ENCODE peak calls at places on chromosomes 16 and 17, in ten cellular contexts. E is neural progenitor cell; N is PC-3; U is naive thymus-derived CD4-positive, alpha-beta T cell; I is body of pancreas; A is cardiac muscle cell; Y is pancreas; O is heart right ventricle; G is CD8-positive, alpha-beta T cell; K is mesenchymal stem cell. H is an unnamed sample. For H3K4me1, the result is how much of the 10 kb centered on the place peaks cover.

GRCh38 chr17:64385187-64386083 is 5.2 kb downstream of the PECAM1 start:
- DNase-seq in N (peak), K (peak), O (peak), Y (no peak), I (peak), G (peak), A (no peak), U (no peak), E (no peak), H (peak)

GRCh38 chr17:33012522-33013033 is 20.9 kb downstream of the SPACA3 start:
- DNase-seq in K (peak), N (peak), E (no peak), A (no peak), O (no peak), Y (no peak), G (no peak), U (no peak), I (no peak), H (no peak)

GRCh38 chr17:36885161-36885735 is 52.0 kb upstream of the LHX1 start:
- DNase-seq in E (no peak), K (no peak), N (no peak), A (no peak), Y (no peak), G (no peak), I (no peak), O (no peak), U (no peak), H (no peak)

GRCh38 chr16:78821335-78821734 is 721.9 kb downstream of the WWOX start:
- DNase-seq in G (no peak), E (no peak), O (no peak), I (no peak), U (no peak), Y (no peak), N (no peak), K (no peak), A (no peak), H (no peak)

GRCh38 chr17:3594056-3594810 is 15.0 kb downstream of the TRPV1 start:
- DNase-seq in K (peak), A (peak), G (no peak), U (no peak), N (peak), I (no peak), E (no peak), Y (no peak), O (peak), H (no peak)

GRCh38 chr16:70769131-70769530 is 31.8 kb downstream of the VAC14 start:
- DNase-seq in I (no peak), G (no peak), N (no peak), E (no peak), Y (no peak), O (no peak), U (no peak), A (no peak), K (no peak), H (no peak)

GRCh38 chr17:66677201-66677981 is 157.5 kb upstream of the CACNG5 start:
- DNase-seq in U (no peak), O (no peak), N (peak), K (peak), G (no peak), Y (no peak), E (no peak), I (no peak), A (no peak), H (no peak)

GRCh38 chr16:87964049-87964448 is 12.8 kb downstream of the BANP start:
- DNase-seq in U (no peak), G (no peak), E (no peak), O (no peak), K (no peak), Y (no peak), A (no peak), N (no peak), I (no peak), H (no peak)

GRCh38 chr16:66476328-66477027 is 49.4 kb downstream of the BEAN1 start:
- DNase-seq in O (no peak), N (no peak), E (no peak), A (no peak), G (peak), Y (no peak), K (peak), I (no peak), U (peak), H (peak)

GRCh38 chr16:67329901-67330300 is 3.3 kb downstream of the LRRC36 start:
- DNase-seq in Y (no peak), O (no peak), G (no peak), E (no peak), I (no peak), U (no peak), N (peak), K (no peak), A (no peak), H (no peak)

GRCh38 chr16:81405702-81406113 is 38.9 kb upstream of the CMIP start:
- DNase-seq in O (no peak), N (peak), A (no peak), Y (no peak), K (peak), G (no peak), I (peak), U (no peak), E (no peak), H (peak)

GRCh38 chr16:81403208-81403600 is 41.4 kb upstream of the CMIP start:
- DNase-seq in Y (no peak), I (no peak), O (no peak), G (no peak), N (no peak), U (no peak), E (no peak), K (no peak), A (no peak), H (no peak)

GRCh38 chr16:81401035-81401950 is 43.3 kb upstream of the CMIP start:
- DNase-seq in O (no peak), G (no peak), U (no peak), K (peak), Y (no peak), I (peak), E (no peak), A (no peak), N (peak), H (no peak)

GRCh38 chr16:81399909-81400308 is 44.7 kb upstream of the CMIP start:
- DNase-seq in Y (no peak), N (no peak), U (no peak), K (no peak), G (no peak), I (no peak), A (no peak), O (no peak), E (no peak), H (no peak)

GRCh38 chr16:81403601-81404391 is 40.8 kb upstream of the CMIP start:
- DNase-seq in O (peak), G (peak), E (peak), A (peak), K (peak), Y (peak), U (peak), N (peak), I (peak), H (peak)
- H3K27ac ChIP-seq in O (no peak), G (no peak), E (no peak), A (no peak), K (no peak), Y (no peak), U (no peak), N (peak), I (no peak), H (no peak)

GRCh38 chr17:50916026-50916707 is 50.0 kb upstream of the TOB1 start:
- DNase-seq in U (no peak), A (no peak), K (no peak), E (no peak), O (no peak), I (no peak), N (peak), Y (no peak), G (no peak), H (no peak)

GRCh38 chr17:50918933-50919296 is 52.8 kb upstream of the TOB1 start:
- DNase-seq in I (no peak), G (no peak), O (no peak), N (no peak), K (peak), E (no peak), Y (peak), U (peak), A (no peak), H (no peak)

GRCh38 chr17:50918071-50918932 is 52.1 kb upstream of the TOB1 start:
- DNase-seq in K (no peak), I (no peak), A (no peak), E (no peak), O (no peak), N (no peak), G (no peak), U (no peak), Y (no peak), H (no peak)

GRCh38 chr17:50917418-50917743 is 51.2 kb upstream of the TOB1 start:
- DNase-seq in K (no peak), G (no peak), I (no peak), E (peak), A (no peak), U (no peak), Y (no peak), N (no peak), O (no peak), H (no peak)

GRCh38 chr17:50916708-50917417 is 50.7 kb upstream of the TOB1 start:
- DNase-seq in E (no peak), U (no peak), K (no peak), Y (no peak), N (no peak), I (no peak), G (no peak), A (no peak), O (peak), H (peak)
- H3K4me1 ChIP-seq in E (half or more), U (under half), K (under half), Y (half or more), N (under half), I (half or more), G (half or more), A (under half), O (under half), H (under half)

GRCh38 chr17:55187371-55187770 is 77.4 kb upstream of the HLF start:
- DNase-seq in A (no peak), U (no peak), E (peak), G (no peak), Y (no peak), N (no peak), I (no peak), K (no peak), O (no peak), H (no peak)

DNA sequence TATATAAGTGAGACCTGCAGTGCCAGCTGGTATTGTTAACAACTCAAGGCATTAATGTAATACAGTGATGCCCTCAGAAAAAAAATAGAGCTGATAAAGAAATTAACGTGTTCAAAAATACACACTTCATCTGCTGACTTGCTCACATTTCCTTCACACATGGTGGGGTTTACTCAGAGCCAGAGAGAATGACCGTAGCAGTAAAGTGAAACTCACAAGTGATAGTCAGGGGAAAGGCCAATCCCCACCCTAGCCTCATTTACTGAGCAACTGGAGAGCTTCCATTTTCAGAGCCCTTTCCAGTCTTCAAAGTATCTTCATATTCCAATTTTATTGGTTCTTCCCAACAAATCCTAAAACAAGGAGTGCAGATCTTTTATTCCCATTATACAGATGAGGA is 74.0 kb upstream of the HLF start:
- DNase-seq in A (no peak), I (no peak), U (no peak), K (no peak), Y (no peak), G (no peak), N (no peak), E (no peak), O (no peak), H (no peak)
- H3K27ac ChIP-seq in A (no peak), I (no peak), U (no peak), K (no peak), Y (no peak), G (no peak), N (no peak), E (no peak), O (no peak), H (no peak)

GRCh38 chr17:80474933-80475915 is 1.2 kb downstream of the NPTX1 start:
- DNase-seq in A (no peak), K (no peak), O (no peak), Y (no peak), U (peak), N (no peak), G (no peak), I (no peak), E (peak), H (no peak)

GRCh38 chr17:80475949-80476876 is at the start of gene NPTX1:
- DNase-seq in Y (no peak), O (no peak), N (peak), A (peak), K (no peak), I (no peak), E (peak), G (no peak), U (peak), H (no peak)

GRCh38 chr17:80472996-80473395 is 3.4 kb downstream of the NPTX1 start:
- DNase-seq in E (no peak), A (no peak), I (no peak), K (no peak), G (no peak), N (no peak), Y (no peak), O (no peak), U (no peak), H (no peak)

GRCh38 chr17:80473701-80474100 is 2.7 kb downstream of the NPTX1 start:
- DNase-seq in Y (no peak), G (no peak), K (no peak), E (no peak), O (no peak), U (no peak), I (no peak), N (no peak), A (no peak), H (no peak)

GRCh38 chr17:80474231-80474932 is 2.0 kb downstream of the NPTX1 start:
- DNase-seq in G (no peak), E (peak), K (peak), N (peak), U (no peak), A (no peak), Y (no peak), O (no peak), I (no peak), H (no peak)
- H3K4me1 ChIP-seq in G (under half), E (under half), K (under half), N (under half), U (under half), A (under half), Y (under half), O (under half), I (under half), H (under half)

GRCh38 chr17:83204230-83204725 is 124.9 kb downstream of the METRNL start:
- DNase-seq in I (no peak), K (no peak), N (no peak), A (no peak), E (no peak), G (no peak), U (no peak), O (no peak), Y (no peak), H (no peak)
- H3K27ac ChIP-seq in I (no peak), K (no peak), N (no peak), A (no peak), E (no peak), G (no peak), U (no peak), O (no peak), Y (no peak), H (no peak)

GRCh38 chr16:89695086-89695874 is 6.2 kb downstream of the SPATA2L start:
- DNase-seq in K (no peak), O (no peak), N (no peak), A (no peak), Y (no peak), G (no peak), U (no peak), I (no peak), E (no peak), H (no peak)
- H3K4me1 ChIP-seq in K (under half), O (under half), N (under half), A (under half), Y (under half), G (under half), U (under half), I (under half), E (under half), H (under half)

DNA sequence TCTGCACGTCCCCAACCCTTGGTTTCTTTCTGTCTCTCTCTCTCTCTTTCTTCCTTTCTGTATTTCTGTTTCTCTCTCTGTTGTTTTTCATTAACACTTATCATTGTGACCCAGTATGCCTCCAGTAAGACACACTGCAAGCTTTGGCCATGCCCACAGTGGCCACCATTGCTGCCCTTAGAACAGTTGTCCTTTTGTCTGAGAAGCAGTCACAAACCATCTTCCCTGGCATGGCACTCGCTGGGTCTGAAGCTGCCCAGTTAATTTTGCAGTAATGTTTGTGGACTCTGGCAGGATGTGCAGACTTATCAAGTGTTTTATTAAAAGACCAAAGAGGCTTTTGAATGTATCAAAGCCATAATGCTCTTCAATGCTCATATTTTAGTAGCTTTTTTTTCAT is 146.9 kb downstream of the MSI2 start:
- DNase-seq in A (no peak), U (no peak), Y (no peak), G (no peak), N (no peak), K (no peak), I (no peak), O (no peak), E (no peak), H (no peak)
- H3K27ac ChIP-seq in A (no peak), U (no peak), Y (no peak), G (no peak), N (no peak), K (no peak), I (no peak), O (peak), E (no peak), H (no peak)

GRCh38 chr17:59425085-59425901 is 93.8 kb downstream of the YPEL2 start:
- DNase-seq in E (no peak), G (no peak), Y (no peak), U (no peak), A (peak), K (peak), I (no peak), N (no peak), O (peak), H (peak)
- H3K4me1 ChIP-seq in E (under half), G (under half), Y (under half), U (under half), A (half or more), K (under half), I (half or more), N (under half), O (half or more), H (under half)